ENCODE peak calls at places on chromosomes 2 and 18, in five cellular contexts. Z is uterus, M is GM23248, Y is heart right ventricle, G is HL-60. K is an unnamed sample.

GRCh38 chr18:32998921-32999320 is 226.1 kb upstream of the KLHL14 start:
- DNase-seq in G (no peak), M (no peak), Z (no peak), Y (no peak), K (no peak)

GRCh38 chr18:40612356-40612755 is 1342.7 kb upstream of the PIK3C3 start:
- DNase-seq in M (no peak), Y (no peak), G (no peak), Z (no peak), K (no peak)

GRCh38 chr18:12000072-12000659 is 18.9 kb downstream of the IMPA2 start:
- DNase-seq in Z (no peak), Y (no peak), G (no peak), M (no peak), K (no peak)

GRCh38 chr18:37742436-37742835 is 176.8 kb upstream of the CELF4 start:
- DNase-seq in M (no peak), G (no peak), Z (no peak), Y (no peak), K (no peak)

GRCh38 chr2:128624956-128625355 is 306.3 kb upstream of the HS6ST1 start:
- DNase-seq in Y (no peak), G (no peak), Z (no peak), M (no peak), K (no peak)

GRCh38 chr2:147495741-147496140 is 349.1 kb upstream of the ACVR2A start:
- DNase-seq in Y (no peak), G (no peak), Z (no peak), M (peak), K (no peak)

GRCh38 chr18:65768379-65768778 is 17.6 kb downstream of the CDH7 start:
- DNase-seq in M (no peak), Z (no peak), G (no peak), Y (no peak), K (no peak)

GRCh38 chr18:24659837-24660720 is 199.6 kb downstream of the HRH4 start:
- DNase-seq in M (peak), Z (peak), G (no peak), Y (peak), K (peak)

GRCh38 chr2:36385603-36386002 is 30.0 kb downstream of the CRIM1 start:
- DNase-seq in Z (no peak), M (no peak), Y (no peak), G (no peak), K (no peak)

GRCh38 chr2:183925281-183925680 is 673.0 kb upstream of the ZNF804A start:
- DNase-seq in M (no peak), Z (no peak), Y (no peak), G (no peak), K (no peak)

GRCh38 chr2:9138507-9139085 is 68.0 kb upstream of the ASAP2 start:
- DNase-seq in M (no peak), G (no peak), Y (no peak), Z (no peak), K (no peak)

GRCh38 chr2:112714331-112714730 is 6.5 kb upstream of the NT5DC4 start:
- DNase-seq in G (no peak), M (no peak), Y (no peak), Z (no peak), K (no peak)

GRCh38 chr2:229080172-229080571 is 190.9 kb downstream of the PID1 start:
- DNase-seq in Z (no peak), G (no peak), Y (no peak), M (no peak), K (no peak)

GRCh38 chr18:78972930-78973331 is 6.7 kb upstream of the SALL3 start:
- DNase-seq in Z (no peak), G (no peak), Y (no peak), M (no peak), K (no peak)

GRCh38 chr2:231680284-231680991 is 27.9 kb upstream of the PTMA start:
- DNase-seq in Z (no peak), M (peak), G (no peak), Y (peak), K (no peak)
- H3K4me3 ChIP-seq in Z (peak), M (peak), G (peak), Y (peak), K (no peak)

GRCh38 chr2:210195066-210195852 is 24.1 kb upstream of the KANSL1L start:
- DNase-seq in Z (no peak), G (peak), Y (peak), M (peak), K (peak)

GRCh38 chr2:210188755-210189154 is 17.5 kb upstream of the KANSL1L start:
- DNase-seq in G (no peak), Z (no peak), Y (no peak), M (no peak), K (peak)

GRCh38 chr2:210189452-210190143 is 18.4 kb upstream of the KANSL1L start:
- DNase-seq in Y (no peak), G (no peak), Z (no peak), M (no peak), K (no peak)

GRCh38 chr2:210188190-210188589 is 17.0 kb upstream of the KANSL1L start:
- DNase-seq in G (no peak), Y (no peak), Z (no peak), M (no peak), K (no peak)

DNA sequence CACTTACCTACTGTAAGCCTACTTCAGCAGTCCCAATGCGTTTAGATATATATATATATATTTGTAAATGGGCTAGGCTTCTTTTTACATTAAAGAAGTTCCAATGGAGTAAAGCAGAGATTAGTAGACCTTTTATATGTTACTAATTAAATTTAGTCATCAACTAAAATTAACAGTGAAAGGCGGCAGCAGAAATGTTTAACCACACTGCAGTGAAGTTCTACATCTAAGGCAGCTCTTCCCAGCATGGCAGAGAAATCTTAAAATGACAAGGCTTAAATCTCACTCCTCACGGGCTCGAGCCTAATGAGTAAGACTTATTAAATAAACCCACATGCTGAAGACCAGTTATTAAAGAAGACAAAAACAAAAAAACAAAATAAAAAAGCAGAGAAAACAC is 19.1 kb upstream of the KANSL1L start:
- DNase-seq in G (no peak), Y (no peak), M (no peak), Z (no peak), K (no peak)
- H3K4me3 ChIP-seq in G (no peak), Y (no peak), M (no peak), Z (no peak), K (no peak)

GRCh38 chr2:190199109-190199508 is 120.5 kb downstream of the HIBCH start:
- DNase-seq in G (no peak), Z (no peak), Y (no peak), M (no peak), K (no peak)
- H3K4me3 ChIP-seq in G (no peak), Z (no peak), Y (no peak), M (no peak), K (no peak)

DNA sequence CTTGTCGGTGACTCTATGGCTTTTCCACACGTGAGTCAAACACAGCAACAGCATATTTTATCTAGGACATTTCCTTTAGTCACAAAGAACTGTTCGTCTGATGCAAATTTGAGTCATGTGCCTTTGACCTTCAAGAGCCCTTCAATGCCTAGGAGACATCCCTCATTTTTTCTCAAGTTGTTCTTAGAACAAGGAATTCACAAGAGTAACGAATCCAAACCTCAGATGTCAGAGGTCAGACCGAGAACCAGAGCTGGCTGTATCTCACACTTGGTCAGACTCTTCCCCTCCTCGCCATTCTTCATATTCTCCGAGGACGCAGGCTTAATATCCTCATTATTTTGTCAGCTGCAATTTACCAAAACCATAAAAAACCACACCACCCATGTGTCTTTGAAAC is 60.6 kb upstream of the ALKAL2 start:
- DNase-seq in G (no peak), M (no peak), Y (no peak), Z (no peak), K (no peak)
- H3K4me3 ChIP-seq in G (no peak), M (no peak), Y (no peak), Z (no peak), K (no peak)

GRCh38 chr2:240211598-240212424 is 71.4 kb upstream of the OTOS start:
- DNase-seq in M (no peak), Z (peak), Y (no peak), G (no peak), K (no peak)
- H3K4me3 ChIP-seq in M (no peak), Z (no peak), Y (no peak), G (no peak), K (no peak)

GRCh38 chr2:134134827-134135226 is 119.0 kb upstream of the MGAT5 start:
- DNase-seq in Z (no peak), G (no peak), M (no peak), Y (no peak), K (no peak)

GRCh38 chr2:134136702-134137101 is 117.2 kb upstream of the MGAT5 start:
- DNase-seq in Y (no peak), Z (no peak), M (no peak), G (no peak), K (no peak)

GRCh38 chr2:134138115-134138514 is 115.8 kb upstream of the MGAT5 start:
- DNase-seq in Z (no peak), M (peak), G (no peak), Y (no peak), K (no peak)

GRCh38 chr2:134135793-134136192 is 118.1 kb upstream of the MGAT5 start:
- DNase-seq in M (no peak), Y (no peak), Z (no peak), G (no peak), K (no peak)

DNA sequence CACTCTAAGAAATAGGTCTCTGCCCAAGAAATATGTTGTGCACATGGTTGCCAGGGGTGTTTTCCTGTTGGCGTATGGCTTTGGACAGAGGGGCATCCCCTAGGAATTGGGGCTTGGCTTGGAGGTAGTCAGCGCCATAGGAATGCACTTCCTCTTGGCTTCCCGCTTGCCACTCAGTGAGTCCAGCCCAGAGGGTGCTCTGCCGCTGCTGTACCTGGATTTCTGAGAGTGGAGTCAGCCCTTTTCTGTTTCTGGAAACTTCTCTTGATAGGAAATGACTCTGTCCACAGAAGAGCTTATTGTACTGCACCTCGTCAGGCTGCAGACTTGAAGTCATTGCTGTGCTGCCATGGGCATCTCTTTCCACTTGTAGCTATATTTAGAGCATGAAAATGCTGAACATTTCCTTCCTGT is 116.7 kb upstream of the MGAT5 start:
- DNase-seq in G (peak), Y (peak), Z (no peak), M (peak), K (no peak)
- H3K4me3 ChIP-seq in G (no peak), Y (peak), Z (no peak), M (peak), K (no peak)

DNA sequence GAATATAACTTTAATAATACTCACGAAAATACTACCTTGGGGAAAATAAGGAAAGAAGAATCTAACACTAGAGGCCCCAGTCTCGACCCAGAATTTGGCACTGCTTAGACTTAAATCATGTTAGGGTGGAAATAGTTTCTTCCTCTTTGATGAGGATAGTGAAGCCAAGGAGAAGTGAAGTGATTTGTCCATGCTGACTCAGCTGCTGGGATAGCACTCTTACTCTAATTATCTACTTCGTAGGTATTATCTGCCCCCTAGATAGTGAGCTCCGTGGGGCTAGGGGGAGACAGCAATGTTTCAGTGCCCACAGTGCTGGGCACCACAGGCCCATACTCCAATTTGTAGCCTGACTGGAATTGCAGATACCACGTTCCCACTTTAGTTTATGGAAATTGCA is 2.6 kb downstream of the KCTD1 start:
- DNase-seq in G (no peak), M (no peak), Z (no peak), Y (no peak), K (no peak)
- H3K4me3 ChIP-seq in G (no peak), M (peak), Z (no peak), Y (no peak), K (peak)

GRCh38 chr2:233938676-233939370 is 21.6 kb downstream of the TRPM8 start:
- DNase-seq in G (no peak), Z (no peak), Y (no peak), M (no peak), K (no peak)
- H3K4me3 ChIP-seq in G (no peak), Z (no peak), Y (no peak), M (no peak), K (no peak)

GRCh38 chr18:77054288-77054605 is 78.3 kb downstream of the MBP start:
- DNase-seq in G (peak), M (no peak), Y (no peak), Z (no peak), K (peak)
- H3K4me3 ChIP-seq in G (peak), M (no peak), Y (no peak), Z (no peak), K (peak)